ENCODE peak calls at places on chromosomes 2 and 18, in six cellular contexts. One of them, this sample, is unnamed.

GRCh38 chr2:85057236-85057635 is 76.0 kb upstream of the TCF7L1 start:
- DNase-seq in anterior cingulate cortex: no peak
- DNase-seq in RPMI7951: no peak
- DNase-seq in GM10248: no peak
- DNase-seq in GM23248: peak
- DNase-seq in posterior cingulate gyrus: no peak
- DNase-seq in this sample: no peak

GRCh38 chr2:236054125-236054524 is 114.1 kb downstream of the GBX2 start:
- DNase-seq in posterior cingulate gyrus: peak
- DNase-seq in GM23248: peak
- DNase-seq in anterior cingulate cortex: no peak
- DNase-seq in RPMI7951: no peak
- DNase-seq in GM10248: no peak
- DNase-seq in this sample: no peak

GRCh38 chr2:188243381-188243780 is 48.3 kb upstream of the GULP1 start:
- DNase-seq in RPMI7951: peak
- DNase-seq in GM10248: no peak
- DNase-seq in anterior cingulate cortex: no peak
- DNase-seq in GM23248: peak
- DNase-seq in posterior cingulate gyrus: no peak
- DNase-seq in this sample: no peak

GRCh38 chr2:104867351-104868080 is 13.6 kb downstream of the POU3F3 start:
- DNase-seq in RPMI7951: no peak
- DNase-seq in anterior cingulate cortex: peak
- DNase-seq in GM10248: no peak
- DNase-seq in posterior cingulate gyrus: peak
- DNase-seq in GM23248: no peak
- DNase-seq in this sample: no peak

GRCh38 chr18:50030146-50030545 is 164.8 kb downstream of the MYO5B start:
- DNase-seq in GM10248: no peak
- DNase-seq in posterior cingulate gyrus: no peak
- DNase-seq in GM23248: no peak
- DNase-seq in RPMI7951: no peak
- DNase-seq in anterior cingulate cortex: no peak
- DNase-seq in this sample: no peak

GRCh38 chr18:36451454-36452251 is 154.1 kb downstream of the FHOD3 start:
- DNase-seq in GM23248: peak
- DNase-seq in RPMI7951: peak
- DNase-seq in GM10248: no peak
- DNase-seq in anterior cingulate cortex: no peak
- DNase-seq in posterior cingulate gyrus: no peak
- DNase-seq in this sample: no peak

GRCh38 chr2:46780801-46781445 is 134.7 kb downstream of the MCFD2 start:
- DNase-seq in posterior cingulate gyrus: peak
- DNase-seq in anterior cingulate cortex: no peak
- DNase-seq in GM23248: peak
- DNase-seq in GM10248: no peak
- DNase-seq in RPMI7951: no peak
- DNase-seq in this sample: no peak

GRCh38 chr2:206084870-206085741 is 868 bp downstream of the INO80D start:
- DNase-seq in GM10248: peak
- DNase-seq in posterior cingulate gyrus: no peak
- DNase-seq in anterior cingulate cortex: peak
- DNase-seq in RPMI7951: peak
- DNase-seq in GM23248: peak
- DNase-seq in this sample: no peak

This sample was measured in amygdala.